ENCODE peak calls at places on chromosome 22, in five cellular contexts. Z is stimulated activated CD8-positive, alpha-beta memory T cell treated with anti-CD3 and anti-CD28 coated beads, Interleukin-7, amount 100 ng/mL, for 4 hours; T is AG04449; R is kidney tubule cell; F is A549. L is an unnamed sample.

GRCh38 chr22:46359362-46359761 is 23.8 kb downstream of the TRMU start:
- DNase-seq in Z (no peak), T (no peak), R (no peak), F (no peak), L (no peak)

GRCh38 chr22:26439559-26439958 is 10.5 kb downstream of the ASPHD2 start:
- DNase-seq in Z (no peak), T (no peak), R (no peak), F (no peak), L (no peak)

GRCh38 chr22:39188809-39189208 is 36.3 kb upstream of the CBX7 start:
- DNase-seq in Z (no peak), T (no peak), R (no peak), F (no peak), L (no peak)

GRCh38 chr22:33539902-33540751 is 380.1 kb downstream of the LARGE1 start:
- DNase-seq in Z (no peak), T (no peak), R (peak; percentile 96), F (peak; percentile 98), L (no peak)

GRCh38 chr22:27212617-27213177 is 555.3 kb downstream of the MIAT start:
- DNase-seq in Z (no peak), T (peak; percentile 99), R (peak; percentile 38), F (peak; percentile 88), L (no peak)

GRCh38 chr22:19213496-19214473 is 35.2 kb upstream of the SLC25A1 start:
- DNase-seq in Z (no peak), T (no peak), R (no peak), F (no peak), L (no peak)

GRCh38 chr22:49930596-49931412 is 12.4 kb downstream of the CRELD2 start:
- DNase-seq in Z (no peak), T (no peak), R (peak; percentile 90), F (peak; percentile 77), L (peak; percentile 90)

GRCh38 chr22:22076937-22077703 is 94.5 kb upstream of the TOP3B start:
- DNase-seq in Z (no peak), T (no peak), R (no peak), F (no peak), L (no peak)

GRCh38 chr22:47452184-47452583 is 689.7 kb downstream of the TBC1D22A start:
- DNase-seq in Z (no peak), T (no peak), R (no peak), F (peak; percentile 38), L (no peak)

GRCh38 chr22:28019360-28019759 is 100.3 kb upstream of the PITPNB start:
- DNase-seq in Z (no peak), T (no peak), R (peak; percentile 90), F (no peak), L (no peak)

GRCh38 chr22:30221121-30221992 is 25.2 kb downstream of the LIF start:
- DNase-seq in Z (peak; percentile 76), T (no peak), R (no peak), F (no peak), L (no peak)

GRCh38 chr22:49827307-49827852 is 293 bp downstream of the BRD1 start:
- DNase-seq in Z (no peak), T (no peak), R (no peak), F (no peak), L (no peak)

GRCh38 chr22:30056015-30056414 is 24.2 kb upstream of the HORMAD2 start:
- DNase-seq in Z (no peak), T (no peak), R (no peak), F (no peak), L (no peak)

GRCh38 chr22:34113381-34113780 is 193.1 kb upstream of the LARGE1 start:
- DNase-seq in Z (no peak), T (no peak), R (no peak), F (no peak), L (no peak)

GRCh38 chr22:35489225-35489624 is 51.4 kb upstream of the RASD2 start:
- DNase-seq in Z (no peak), T (no peak), R (no peak), F (no peak), L (no peak)

GRCh38 chr22:43098356-43098755 is 9.2 kb upstream of the TTLL1 start:
- DNase-seq in Z (no peak), T (no peak), R (no peak), F (no peak), L (no peak)

GRCh38 chr22:43279867-43280519 is 63.2 kb downstream of the SCUBE1 start:
- DNase-seq in Z (no peak), T (no peak), R (no peak), F (no peak), L (no peak)

GRCh38 chr22:26887916-26888315 is 230.5 kb downstream of the MIAT start:
- DNase-seq in Z (no peak), T (no peak), R (peak; percentile 81), F (no peak), L (no peak)

GRCh38 chr22:50695421-50696250 is 23.0 kb downstream of the SHANK3 start:
- DNase-seq in Z (no peak), T (no peak), R (no peak), F (no peak), L (no peak)

GRCh38 chr22:24200616-24201212 is 19.4 kb downstream of the SUSD2 start:
- DNase-seq in Z (no peak), T (peak; percentile 38), R (peak; percentile 66), F (peak; percentile 84), L (no peak)

GRCh38 chr22:39997939-39998726 is 3.4 kb downstream of the FAM83F start:
- DNase-seq in Z (no peak), T (no peak), R (peak; percentile 70), F (peak; percentile 23), L (no peak)

GRCh38 chr22:22368516-22368915 is 123.9 kb downstream of the VPREB1 start:
- DNase-seq in Z (no peak), T (no peak), R (no peak), F (no peak), L (no peak)

GRCh38 chr22:39600491-39601179 is 30.1 kb downstream of the CACNA1I start:
- DNase-seq in Z (no peak), T (no peak), R (no peak), F (no peak), L (no peak)

GRCh38 chr22:28408702-28409101 is 270.9 kb downstream of the TTC28 start:
- DNase-seq in Z (no peak), T (no peak), R (no peak), F (no peak), L (no peak)

GRCh38 chr22:46150615-46151423 is 493 bp downstream of the PPARA start:
- DNase-seq in Z (peak; percentile 51), T (no peak), R (peak; percentile 32), F (no peak), L (peak; percentile 63)

GRCh38 chr22:36374603-36375024 is 13.2 kb downstream of the MYH9 start:
- DNase-seq in Z (peak; percentile 65), T (no peak), R (peak; percentile 95), F (peak; percentile 73), L (no peak)

GRCh38 chr22:34105461-34106062 is 185.3 kb upstream of the LARGE1 start:
- DNase-seq in Z (no peak), T (no peak), R (peak; percentile 48), F (peak; percentile 26), L (no peak)

GRCh38 chr22:46079861-46080821 is 70.2 kb upstream of the PPARA start:
- DNase-seq in Z (no peak), T (no peak), R (peak; percentile 93), F (peak; percentile 93), L (no peak)

GRCh38 chr22:31680764-31681624 is 19.0 kb upstream of the PISD start:
- DNase-seq in Z (no peak), T (no peak), R (peak; percentile 54), F (no peak), L (no peak)

GRCh38 chr22:24819487-24819886 is 13.5 kb downstream of the SGSM1 start:
- DNase-seq in Z (no peak), T (no peak), R (no peak), F (no peak), L (no peak)

GRCh38 chr22:36329217-36330078 is 58.3 kb downstream of the MYH9 start:
- DNase-seq in Z (peak; percentile 82), T (peak; percentile 97), R (peak; percentile 99), F (peak; percentile 92), L (no peak)

GRCh38 chr22:32205974-32206773 is 1.3 kb upstream of the RFPL2 start:
- DNase-seq in Z (no peak), T (no peak), R (no peak), F (peak; percentile 19), L (no peak)

GRCh38 chr22:19637405-19638281 is 76.7 kb upstream of the SEPTIN5 start:
- DNase-seq in Z (no peak), T (no peak), R (no peak), F (no peak), L (no peak)

GRCh38 chr22:24325105-24325757 is 54.6 kb downstream of the SPECC1L start:
- DNase-seq in Z (no peak), T (peak; percentile 99), R (peak; percentile 79), F (peak; percentile 70), L (no peak)

GRCh38 chr22:42520663-42521546 is 1.3 kb upstream of the RRP7A start:
- DNase-seq in Z (no peak), T (no peak), R (no peak), F (no peak), L (no peak)

GRCh38 chr22:30017375-30017774 is 62.9 kb upstream of the HORMAD2 start:
- DNase-seq in Z (no peak), T (no peak), R (peak; percentile 39), F (no peak), L (no peak)

L was measured in 8988T.